ENCODE peak calls at places on chromosomes 13 and 19, in six cellular contexts. T, E, P, B, O and W are unnamed samples.

GRCh38 chr19:50975766-50976165 is 6.4 kb upstream of the KLK6 start:
- DNase-seq in T (no peak), E (peak; percentile 81), P (no peak), B (no peak), O (no peak), W (no peak)

GRCh38 chr13:67369895-67370660 is 139.9 kb upstream of the PCDH9 start:
- DNase-seq in T (no peak), E (peak; percentile 47), P (no peak), B (no peak), O (no peak), W (no peak)

GRCh38 chr13:23599083-23599925 is 29.1 kb downstream of the TNFRSF19 start:
- DNase-seq in T (no peak), E (peak; percentile 98), P (no peak), B (no peak), O (no peak), W (no peak)

GRCh38 chr13:46179576-46180368 is 2.2 kb downstream of the LCP1 start:
- DNase-seq in T (peak; percentile 81), E (no peak), P (no peak), B (peak; percentile 15), O (peak; percentile 61), W (peak; percentile 70)

GRCh38 chr13:28654276-28654675 is 4.7 kb upstream of the POMP start:
- DNase-seq in T (no peak), E (no peak), P (no peak), B (no peak), O (no peak), W (no peak)

GRCh38 chr13:44281252-44282000 is 92.2 kb upstream of the SERP2 start:
- DNase-seq in T (no peak), E (no peak), P (no peak), B (no peak), O (no peak), W (no peak)

GRCh38 chr13:44470623-44471562 is 97.3 kb downstream of the SERP2 start:
- DNase-seq in T (peak; percentile 72), E (peak; percentile 23), P (no peak), B (no peak), O (no peak), W (no peak)

GRCh38 chr19:16200776-16201391 is 3.2 kb downstream of the AP1M1 start:
- DNase-seq in T (no peak), E (no peak), P (no peak), B (no peak), O (no peak), W (no peak)

GRCh38 chr13:49858183-49858856 is 65.8 kb upstream of the KPNA3 start:
- DNase-seq in T (no peak), E (no peak), P (no peak), B (no peak), O (no peak), W (no peak)

GRCh38 chr19:3987619-3988371 is 2.5 kb upstream of the EEF2 start:
- DNase-seq in T (peak; percentile 96), E (peak; percentile 84), P (peak; percentile 93), B (peak; percentile 53), O (peak; percentile 94), W (peak; percentile 82)

GRCh38 chr13:48233097-48233885 is at the start of gene ITM2B:
- DNase-seq in T (peak; percentile 87), E (peak; percentile 83), P (peak; percentile 90), B (no peak), O (peak; percentile 90), W (peak; percentile 77)

GRCh38 chr19:41510484-41510883 is 65.5 kb upstream of the CEACAM21 start:
- DNase-seq in T (no peak), E (no peak), P (no peak), B (no peak), O (no peak), W (no peak)

GRCh38 chr13:74132768-74133656 is 1.2 kb downstream of the KLF12 start:
- DNase-seq in T (peak; percentile 81), E (peak; percentile 75), P (peak; percentile 66), B (no peak), O (peak; percentile 51), W (peak; percentile 71)

GRCh38 chr13:50713849-50714248 is 129.6 kb downstream of the DLEU7 start:
- DNase-seq in T (no peak), E (no peak), P (no peak), B (no peak), O (no peak), W (no peak)

GRCh38 chr19:13060964-13061927 is 41.4 kb downstream of the LYL1 start:
- DNase-seq in T (peak; percentile 89), E (peak; percentile 77), P (peak; percentile 91), B (no peak), O (peak; percentile 91), W (peak; percentile 84)

GRCh38 chr13:34034411-34034810 is 216.5 kb downstream of the RFC3 start:
- DNase-seq in T (no peak), E (no peak), P (no peak), B (no peak), O (no peak), W (no peak)

GRCh38 chr19:277581-278165 is 13.5 kb downstream of the PLPP2 start:
- DNase-seq in T (no peak), E (peak; percentile 61), P (no peak), B (no peak), O (no peak), W (peak; percentile 17)

GRCh38 chr13:95641961-95642621 is 2.4 kb downstream of the DZIP1 start:
- DNase-seq in T (no peak), E (peak; percentile 57), P (peak; percentile 77), B (no peak), O (peak; percentile 55), W (peak; percentile 69)

GRCh38 chr13:75225288-75225687 is 256.7 kb downstream of the TBC1D4 start:
- DNase-seq in T (no peak), E (no peak), P (no peak), B (no peak), O (no peak), W (no peak)

GRCh38 chr19:10855879-10856522 is 7.8 kb downstream of the C19orf38 start:
- DNase-seq in T (peak; percentile 84), E (peak; percentile 51), P (no peak), B (no peak), O (no peak), W (no peak)

GRCh38 chr13:71879129-71879535 is 12.1 kb upstream of the DACH1 start:
- DNase-seq in T (peak; percentile 52), E (peak; percentile 71), P (no peak), B (no peak), O (no peak), W (no peak)

GRCh38 chr19:5054551-5055456 is 85.9 kb downstream of the KDM4B start:
- DNase-seq in T (no peak), E (no peak), P (peak; percentile 61), B (no peak), O (peak; percentile 74), W (no peak)

GRCh38 chr13:35475960-35476943 is at the start of gene MAB21L1:
- DNase-seq in T (peak; percentile 67), E (peak; percentile 59), P (no peak), B (no peak), O (peak; percentile 33), W (peak; percentile 83)

GRCh38 chr13:27619711-27620376 is 485 bp downstream of the LNX2 start:
- DNase-seq in T (peak; percentile 72), E (peak; percentile 51), P (peak; percentile 84), B (no peak), O (peak; percentile 57), W (peak; percentile 76)

DNA sequence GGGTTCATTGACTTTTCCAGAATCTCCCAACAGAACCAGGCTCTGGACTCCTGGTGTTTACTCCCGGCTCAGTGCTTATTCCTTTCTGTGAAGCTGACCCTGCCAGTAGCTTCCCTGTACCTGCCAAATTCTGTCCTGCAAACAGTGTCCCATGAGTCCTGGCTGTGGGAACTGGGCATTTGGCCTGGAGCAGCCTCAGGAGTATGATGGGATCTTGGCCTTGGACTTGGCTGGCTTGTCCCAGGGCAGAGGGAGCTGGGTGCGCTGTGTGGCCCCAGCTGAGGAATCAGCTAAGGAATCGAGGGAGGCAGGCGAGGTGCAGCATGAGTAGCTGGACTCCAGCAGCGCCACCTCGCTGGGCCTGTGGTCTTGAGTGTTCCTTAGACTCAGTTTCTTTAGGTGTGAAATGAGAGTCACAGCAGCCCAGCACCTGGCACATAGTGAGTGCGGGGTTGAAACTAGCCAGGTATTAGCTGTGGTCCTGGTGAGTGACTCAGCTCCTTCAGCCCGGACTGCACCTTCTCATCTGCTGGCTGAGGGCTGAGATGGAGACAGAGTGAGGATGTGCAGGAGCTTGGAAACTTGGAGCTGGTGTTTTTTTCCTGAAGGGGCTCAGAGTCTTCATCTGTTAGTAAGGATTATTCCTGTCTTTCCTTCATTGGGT is 10.4 kb downstream of the CLASRP start:
- DNase-seq in T (no peak), E (no peak), P (peak; percentile 79), B (no peak), O (peak; percentile 60), W (no peak)
- H3K4me1 ChIP-seq in T (peaks cover 46% of the 10 kb centered on the region), E (no peaks in the 10 kb centered on the region), P (peaks cover 45% of the 10 kb centered on the region), B (peaks cover 4% of the 10 kb centered on the region), O (peaks cover 39% of the 10 kb centered on the region), W (peaks cover 7% of the 10 kb centered on the region)

GRCh38 chr13:112719016-112719415 is 29.2 kb downstream of the ATP11A start:
- DNase-seq in T (no peak), E (no peak), P (no peak), B (no peak), O (no peak), W (peak; percentile 5)

GRCh38 chr13:112719556-112719955 is 29.7 kb downstream of the ATP11A start:
- DNase-seq in T (no peak), E (no peak), P (no peak), B (no peak), O (no peak), W (no peak)

GRCh38 chr13:112721198-112722104 is 31.6 kb downstream of the ATP11A start:
- DNase-seq in T (no peak), E (no peak), P (no peak), B (no peak), O (no peak), W (no peak)

GRCh38 chr13:112720814-112721197 is 31.0 kb downstream of the ATP11A start:
- DNase-seq in T (no peak), E (no peak), P (no peak), B (no peak), O (no peak), W (peak; percentile 1)

GRCh38 chr13:112720251-112720650 is 30.4 kb downstream of the ATP11A start:
- DNase-seq in T (no peak), E (no peak), P (no peak), B (no peak), O (no peak), W (peak; percentile 12)
- H3K4me1 ChIP-seq in T (no peaks in the 10 kb centered on the region), E (peaks cover 8% of the 10 kb centered on the region), P (peaks cover 10% of the 10 kb centered on the region), B (no peaks in the 10 kb centered on the region), O (peaks cover 18% of the 10 kb centered on the region), W (peaks cover 1% of the 10 kb centered on the region)

GRCh38 chr13:113838711-113839201 is 25.1 kb downstream of the GAS6 start:
- DNase-seq in T (no peak), E (no peak), P (peak; percentile 81), B (no peak), O (no peak), W (no peak)
- H3K4me1 ChIP-seq in T (no peaks in the 10 kb centered on the region), E (peaks cover 3% of the 10 kb centered on the region), P (peaks cover 16% of the 10 kb centered on the region), B (peaks cover 35% of the 10 kb centered on the region), O (peaks cover 58% of the 10 kb centered on the region), W (peaks cover 38% of the 10 kb centered on the region)

GRCh38 chr19:2785244-2786000 is at the start of gene THOP1:
- DNase-seq in T (peak; percentile 100), E (peak; percentile 99), P (peak; percentile 100), B (peak; percentile 97), O (peak; percentile 99), W (peak; percentile 99)

GRCh38 chr19:2783781-2784145 is 690 bp upstream of the SGTA start:
- DNase-seq in T (no peak), E (no peak), P (no peak), B (no peak), O (no peak), W (no peak)

GRCh38 chr19:2780284-2780683 is 2.8 kb downstream of the SGTA start:
- DNase-seq in T (no peak), E (no peak), P (no peak), B (no peak), O (no peak), W (no peak)

GRCh38 chr19:2782936-2783780 is at the start of gene SGTA:
- DNase-seq in T (peak; percentile 99), E (peak; percentile 100), P (peak; percentile 99), B (peak; percentile 97), O (peak; percentile 98), W (peak; percentile 99)

GRCh38 chr19:2782357-2782935 is 627 bp downstream of the SGTA start:
- DNase-seq in T (no peak), E (peak; percentile 14), P (no peak), B (no peak), O (no peak), W (no peak)
- H3K4me1 ChIP-seq in T (peaks cover 61% of the 10 kb centered on the region), E (peaks cover 2% of the 10 kb centered on the region), P (peaks cover 27% of the 10 kb centered on the region), B (peaks cover 11% of the 10 kb centered on the region), O (peaks cover 55% of the 10 kb centered on the region), W (no peaks in the 10 kb centered on the region)